ENCODE peak calls at places on chromosomes 7 and 10, in eight cellular contexts. G is cardiac septum, I is GM18507, K is AG04450, N is endodermal cell, Q is HCT116, E is NCI-H510A, J is substantia nigra. P is an unnamed sample.

GRCh38 chr7:83338277-83338950 is 175.7 kb upstream of the PCLO start:
- DNase-seq in G (no peak), K (no peak), I (no peak), E (no peak), J (no peak), N (no peak), Q (no peak), P (no peak)

GRCh38 chr7:92306153-92306552 is 60.4 kb downstream of the ANKIB1 start:
- DNase-seq in G (no peak), K (no peak), J (no peak), N (no peak), E (no peak), Q (peak), I (no peak), P (no peak)

GRCh38 chr10:104052351-104052885 is 33.3 kb downstream of the COL17A1 start:
- DNase-seq in G (no peak), N (no peak), Q (no peak), K (no peak), J (no peak), I (no peak), E (no peak), P (no peak)

GRCh38 chr10:129767751-129768150 is 196.3 kb downstream of the EBF3 start:
- DNase-seq in I (no peak), N (peak), Q (no peak), G (peak), E (no peak), J (no peak), K (no peak), P (no peak)

GRCh38 chr7:112940314-112940732 is 146.3 kb downstream of the GPR85 start:
- DNase-seq in G (no peak), E (no peak), N (no peak), I (no peak), K (no peak), Q (no peak), J (no peak), P (no peak)

GRCh38 chr7:132380065-132380464 is 196.2 kb downstream of the PLXNA4 start:
- DNase-seq in I (no peak), K (no peak), E (no peak), Q (no peak), J (no peak), G (peak), N (peak), P (peak)

GRCh38 chr10:126422561-126422960 is 34.3 kb upstream of the ADAM12 start:
- DNase-seq in Q (no peak), I (no peak), N (no peak), J (no peak), G (no peak), K (no peak), E (no peak), P (no peak)

GRCh38 chr7:50092579-50093411 is at the start of gene ZPBP:
- DNase-seq in Q (peak), J (no peak), K (no peak), E (peak), N (peak), I (no peak), G (no peak), P (no peak)

GRCh38 chr7:50857804-50858203 is 75.1 kb upstream of the GRB10 start:
- DNase-seq in K (no peak), J (no peak), Q (no peak), G (no peak), E (no peak), I (no peak), N (no peak), P (no peak)

GRCh38 chr7:25959168-25959734 is 192.7 kb upstream of the NFE2L3 start:
- DNase-seq in I (no peak), K (no peak), J (no peak), G (peak), Q (no peak), N (no peak), E (no peak), P (no peak)

GRCh38 chr10:30080161-30080560 is 20.8 kb upstream of the JCAD start:
- DNase-seq in E (no peak), Q (no peak), I (no peak), G (no peak), N (no peak), J (no peak), K (no peak), P (no peak)

GRCh38 chr10:127951861-127952574 is 45.1 kb downstream of the PTPRE start:
- DNase-seq in Q (no peak), I (no peak), E (no peak), J (no peak), G (no peak), K (no peak), N (no peak), P (no peak)

P was measured in mesenteric fat pad.